ENCODE peak calls at places on chromosome X, in six cellular contexts. V, S, U, B, M and J are unnamed samples.
A peak's percentile ranks its signal among the peaks of the same experiment; 100 is the strongest.

GRCh38 chrX:21126661-21127060 is 247.6 kb upstream of the CNKSR2 start:
- DNase-seq in V (no peak), B (no peak), M (no peak), U (no peak), S (no peak), J (no peak)

GRCh38 chrX:4710618-4711433 is 997.4 kb upstream of the PRKX start:
- DNase-seq in S (no peak), M (no peak), B (no peak), V (no peak), U (no peak), J (no peak)

GRCh38 chrX:78958419-78959116 is 13.4 kb downstream of the P2RY10 start:
- DNase-seq in M (no peak), V (no peak), U (no peak), B (no peak), S (no peak), J (no peak)

GRCh38 chrX:50814701-50815476 is 895 bp upstream of the SHROOM4 start:
- DNase-seq in M (no peak), B (no peak), U (peak; percentile 49), S (no peak), V (no peak), J (no peak)

GRCh38 chrX:23003121-23003520 is 3.4 kb downstream of the DDX53 start:
- DNase-seq in B (no peak), V (no peak), M (peak; percentile 6), S (no peak), U (no peak), J (no peak)

GRCh38 chrX:100911731-100912130 is 17.0 kb downstream of the XKRX start:
- DNase-seq in M (no peak), U (no peak), B (no peak), V (no peak), S (no peak), J (no peak)

GRCh38 chrX:41621236-41621651 is 67.5 kb upstream of the GPR34 start:
- DNase-seq in U (no peak), V (no peak), M (no peak), B (no peak), S (no peak), J (no peak)

GRCh38 chrX:78945186-78945912 is at the start of gene P2RY10:
- DNase-seq in U (no peak), V (no peak), S (no peak), M (no peak), B (no peak), J (no peak)

GRCh38 chrX:134365923-134366322 is 94.0 kb upstream of the HPRT1 start:
- DNase-seq in B (no peak), V (no peak), M (no peak), S (no peak), U (no peak), J (no peak)

GRCh38 chrX:153794897-153795816 is 689 bp downstream of the SSR4 start:
- DNase-seq in M (no peak), U (no peak), V (no peak), S (no peak), B (no peak), J (no peak)

GRCh38 chrX:2397648-2398340 is 103.0 kb downstream of the DHRSX start:
- DNase-seq in M (peak; percentile 45), V (no peak), S (no peak), U (no peak), B (no peak), J (no peak)

GRCh38 chrX:41300758-41301437 is 33.1 kb upstream of the DDX3X start:
- DNase-seq in U (no peak), S (no peak), V (no peak), M (peak; percentile 48), B (no peak), J (no peak)

GRCh38 chrX:148572332-148572731 is 71.9 kb downstream of the AFF2 start:
- DNase-seq in V (no peak), B (no peak), M (no peak), S (no peak), U (no peak), J (no peak)

GRCh38 chrX:110145854-110146253 is 142.9 kb downstream of the TMEM164 start:
- DNase-seq in V (no peak), B (no peak), U (no peak), S (no peak), M (peak; percentile 24), J (no peak)

GRCh38 chrX:150482537-150483217 is 85.7 kb upstream of the MTM1 start:
- DNase-seq in S (no peak), M (peak; percentile 48), V (no peak), U (no peak), B (no peak), J (no peak)

GRCh38 chrX:133980406-133980805 is 5.0 kb downstream of the GPC3 start:
- DNase-seq in M (no peak), B (no peak), U (no peak), S (no peak), V (no peak), J (no peak)

GRCh38 chrX:24285082-24285481 is 28.8 kb downstream of the SUPT20HL2 start:
- DNase-seq in S (no peak), U (no peak), M (no peak), V (no peak), B (no peak), J (no peak)

GRCh38 chrX:119570351-119570835 is 4.0 kb upstream of the UBE2A start:
- DNase-seq in U (no peak), S (no peak), M (no peak), V (no peak), B (no peak), J (no peak)

GRCh38 chrX:41275661-41276609 is 58.0 kb upstream of the DDX3X start:
- DNase-seq in U (peak; percentile 42), S (peak; percentile 84), M (peak; percentile 53), V (peak; percentile 23), B (no peak), J (no peak)

GRCh38 chrX:20547649-20548051 is 280.9 kb upstream of the RPS6KA3 start:
- DNase-seq in S (no peak), U (no peak), B (peak; percentile 17), M (no peak), V (no peak), J (no peak)

GRCh38 chrX:54358424-54359211 is 772 bp upstream of the WNK3 start:
- DNase-seq in S (peak; percentile 85), B (no peak), M (peak; percentile 16), V (no peak), U (peak; percentile 55), J (no peak)

GRCh38 chrX:54397113-54397512 is 39.3 kb upstream of the WNK3 start:
- DNase-seq in M (no peak), S (no peak), B (no peak), U (no peak), V (no peak), J (no peak)

GRCh38 chrX:45172890-45173289 is 27.8 kb downstream of the DIPK2B start:
- DNase-seq in B (no peak), M (no peak), U (no peak), V (no peak), S (no peak), J (no peak)

GRCh38 chrX:104281564-104281963 is 26.8 kb upstream of the ESX1 start:
- DNase-seq in B (no peak), U (no peak), M (no peak), S (no peak), V (no peak), J (no peak)

GRCh38 chrX:43973249-43973672 is at the start of gene NDP:
- DNase-seq in S (peak; percentile 53), U (peak; percentile 27), M (no peak), B (no peak), V (no peak), J (peak; percentile 7)

GRCh38 chrX:48611703-48612102 is 14.4 kb downstream of the WDR13 start:
- DNase-seq in V (no peak), B (no peak), U (no peak), S (no peak), M (no peak), J (no peak)

GRCh38 chrX:21255207-21255606 is 119.0 kb upstream of the CNKSR2 start:
- DNase-seq in M (no peak), V (no peak), U (no peak), S (no peak), B (no peak), J (no peak)

GRCh38 chrX:71622347-71623104 is 4.2 kb upstream of the CXCR3 start:
- DNase-seq in S (peak; percentile 85), U (no peak), V (peak; percentile 47), M (peak; percentile 54), B (no peak), J (peak; percentile 69)

GRCh38 chrX:71625471-71625870 is 7.2 kb upstream of the CXCR3 start:
- DNase-seq in S (no peak), M (no peak), V (no peak), B (no peak), U (no peak), J (no peak)

GRCh38 chrX:71623714-71624113 is 5.4 kb upstream of the CXCR3 start:
- DNase-seq in V (no peak), S (no peak), M (no peak), B (no peak), U (no peak), J (no peak)

GRCh38 chrX:71621644-71622346 is 3.5 kb upstream of the CXCR3 start:
- DNase-seq in B (no peak), U (no peak), M (peak; percentile 18), V (no peak), S (no peak), J (no peak)

GRCh38 chrX:71623105-71623450 is 4.8 kb upstream of the CXCR3 start:
- DNase-seq in M (no peak), B (no peak), S (no peak), U (no peak), V (no peak), J (no peak)
- TF ChIP-seq CTCF in M (no peak), B (no peak), S (no peak), U (no peak), V (no peak), J (no peak)

DNA sequence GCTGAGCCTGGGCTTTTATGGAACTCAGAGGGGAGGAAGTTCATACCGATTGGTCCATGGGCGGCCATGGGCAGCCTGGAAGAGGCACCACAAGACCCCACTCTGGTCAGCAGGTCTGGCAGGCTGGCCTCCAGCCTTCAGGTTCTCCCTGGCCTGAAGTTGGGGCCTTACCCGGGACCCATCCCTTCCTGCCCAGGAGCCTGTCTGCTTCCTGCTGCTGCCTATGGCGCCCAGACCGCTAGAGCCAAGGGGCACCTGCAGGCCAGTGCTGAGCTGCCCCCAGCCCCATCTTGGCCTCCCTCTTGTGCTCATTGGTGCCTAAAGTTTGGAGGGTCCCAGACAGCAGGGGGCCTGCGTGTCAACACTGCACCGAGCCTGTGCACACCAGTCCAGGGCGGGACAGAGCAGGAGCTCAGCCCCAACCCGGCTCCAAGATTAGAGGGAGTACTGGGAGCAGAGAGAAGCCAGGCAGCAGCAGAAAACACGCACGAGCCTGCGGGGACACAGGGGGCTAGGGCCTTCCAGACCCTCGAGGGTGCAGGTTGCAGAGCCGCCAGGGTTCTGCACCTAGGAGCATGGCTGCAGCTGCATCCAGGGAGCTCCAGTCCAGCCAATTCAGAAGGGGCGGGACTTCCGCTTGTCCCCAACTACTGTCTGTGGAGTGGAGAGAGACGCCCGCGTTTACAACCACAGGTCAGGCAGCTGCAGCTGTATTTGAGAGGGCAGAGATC is 30.7 kb upstream of the ZNF280C start:
- DNase-seq in B (no peak), V (no peak), S (no peak), M (no peak), U (no peak), J (no peak)
- H3K4me3 ChIP-seq in B (no peak overlapping the region), V (no peak overlapping the region), S (no peak overlapping the region), M (no peak overlapping the region), U (no peak overlapping the region), J (no peak overlapping the region)

GRCh38 chrX:120575379-120576114 is 14.8 kb upstream of the CUL4B start:
- DNase-seq in M (no peak), U (no peak), B (no peak), V (no peak), S (no peak), J (no peak)
- TF ChIP-seq CTCF in M (no peak), U (no peak), B (no peak), V (no peak), S (no peak), J (no peak)

GRCh38 chrX:123764967-123765871 is 32.4 kb upstream of the THOC2 start:
- DNase-seq in U (peak; percentile 63), B (peak; percentile 20), S (peak; percentile 87), M (peak; percentile 81), V (peak; percentile 66), J (peak; percentile 66)
- H3K4me3 ChIP-seq in U (peak overlapping the region; percentile 51), B (peak overlapping the region; percentile 47), S (peak overlapping the region; percentile 28), M (peak overlapping the region; percentile 53), V (no peak overlapping the region), J (peak overlapping the region; percentile 38)